ENCODE peak calls at places on chromosomes 1 and 21, in five cellular contexts. G is upper lobe of right lung, Y is tibial artery, J is spleen, Z is HCT116. D is an unnamed sample.

GRCh38 chr21:40901690-40902089 is 54.7 kb upstream of the DSCAM start:
- DNase-seq in G (no peak), Z (no peak), Y (no peak), J (no peak), D (no peak)

GRCh38 chr1:42784946-42785693 is at the start of gene TMEM269:
- DNase-seq in J (peak; percentile 79), G (no peak), Y (no peak), Z (no peak), D (peak; percentile 38)

GRCh38 chr1:20476260-20477038 is 9.6 kb downstream of the CAMK2N1 start:
- DNase-seq in Z (no peak), G (no peak), Y (no peak), J (no peak), D (no peak)

GRCh38 chr1:21175324-21175669 is 1.4 kb downstream of the EIF4G3 start:
- DNase-seq in Y (peak; percentile 71), Z (no peak), G (peak; percentile 63), J (peak; percentile 81), D (peak; percentile 66)

GRCh38 chr1:230646710-230647302 is 4.5 kb downstream of the COG2 start:
- DNase-seq in Z (no peak), J (no peak), Y (no peak), G (no peak), D (no peak)

GRCh38 chr1:38235705-38236104 is 189.1 kb upstream of the POU3F1 start:
- DNase-seq in Z (no peak), Y (no peak), J (no peak), G (no peak), D (no peak)

GRCh38 chr1:241336335-241336734 is 20.7 kb downstream of the RGS7 start:
- DNase-seq in J (no peak), Y (no peak), Z (no peak), G (no peak), D (no peak)

GRCh38 chr1:4633346-4633745 is 21.1 kb upstream of the AJAP1 start:
- DNase-seq in Y (no peak), Z (no peak), J (peak; percentile 56), G (no peak), D (no peak)

GRCh38 chr1:235873045-235873444 is 6.3 kb upstream of the LYST start:
- DNase-seq in G (no peak), J (no peak), Z (no peak), Y (no peak), D (no peak)

GRCh38 chr1:94336991-94337390 is 81.2 kb upstream of the ABCD3 start:
- DNase-seq in Y (no peak), Z (no peak), G (no peak), J (no peak), D (no peak)

GRCh38 chr1:61639937-61640336 is 85.0 kb downstream of the TM2D1 start:
- DNase-seq in G (no peak), J (no peak), Z (no peak), Y (no peak), D (no peak)

GRCh38 chr1:61637470-61637869 is 87.5 kb downstream of the TM2D1 start:
- DNase-seq in J (no peak), Y (no peak), Z (no peak), G (no peak), D (no peak)

GRCh38 chr1:61636814-61637213 is 88.1 kb downstream of the TM2D1 start:
- DNase-seq in J (no peak), Z (no peak), Y (no peak), G (no peak), D (no peak)

GRCh38 chr1:61639218-61639617 is 85.7 kb downstream of the TM2D1 start:
- DNase-seq in G (no peak), J (no peak), Z (no peak), Y (no peak), D (no peak)

DNA sequence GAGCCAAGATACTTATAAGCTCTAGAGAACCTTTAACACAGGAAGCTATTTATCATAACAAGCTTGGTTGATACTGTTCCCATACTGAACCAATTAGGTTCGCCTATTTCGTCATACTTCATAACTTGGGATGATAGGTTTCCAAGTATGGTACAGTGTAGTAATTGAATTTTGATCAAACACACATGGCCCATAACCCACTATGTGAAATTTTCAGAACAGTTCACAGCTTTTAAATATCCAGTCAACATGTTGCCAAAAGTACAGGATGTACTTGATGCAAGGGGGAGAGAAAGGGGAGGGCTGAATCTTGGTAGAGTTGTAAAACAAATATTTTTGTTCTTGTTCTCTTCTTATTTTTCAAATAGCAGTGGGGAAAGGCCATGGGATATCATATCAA is 86.6 kb downstream of the TM2D1 start:
- DNase-seq in Z (no peak), G (no peak), J (no peak), Y (peak; percentile 31), D (no peak)
- H3K27ac ChIP-seq in Z (no peak overlapping the region), G (peak overlapping the region; percentile 43), J (peak overlapping the region; percentile 54), Y (peak overlapping the region; percentile 84), D (no peak overlapping the region)

GRCh38 chr1:39635871-39636210 is 3.6 kb downstream of the HEYL start:
- DNase-seq in G (no peak), Y (no peak), J (no peak), Z (no peak), D (no peak)
- H3K27me3 ChIP-seq in G (no peaks in the 10 kb centered on the region), Y (no peaks in the 10 kb centered on the region), J (peaks cover 15% of the 10 kb centered on the region), Z (no peaks in the 10 kb centered on the region), D (no peaks in the 10 kb centered on the region)

GRCh38 chr1:157696966-157697628 is 3.5 kb downstream of the FCRL3 start:
- DNase-seq in J (no peak), Y (no peak), Z (no peak), G (no peak), D (no peak)
- H3K4me3 ChIP-seq in J (no peak overlapping the region), Y (no peak overlapping the region), Z (no peak overlapping the region), G (no peak overlapping the region), D (no peak overlapping the region)

DNA sequence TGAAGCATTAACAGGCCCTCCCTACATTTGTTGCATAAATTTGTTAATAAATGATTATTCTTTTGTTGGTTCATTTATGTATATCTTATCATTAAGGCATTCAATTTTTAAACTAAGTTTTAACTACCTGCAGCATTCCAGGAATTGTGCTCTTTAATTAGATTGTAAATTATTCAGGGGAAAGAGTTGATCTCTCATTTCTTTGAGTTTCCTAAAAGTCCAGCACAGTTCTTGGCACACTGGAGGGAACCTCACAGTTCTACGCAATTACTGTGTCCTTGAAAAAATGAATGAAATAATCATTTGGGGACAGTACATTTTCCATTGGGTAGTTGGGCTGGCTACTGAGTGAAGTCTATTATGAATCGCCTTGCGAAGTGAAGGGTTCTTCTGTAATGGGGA is 493 bp upstream of the STXBP3 start:
- DNase-seq in J (no peak), Y (no peak), G (no peak), Z (no peak), D (no peak)
- H3K27ac ChIP-seq in J (peak overlapping the region; percentile 100), Y (peak overlapping the region; percentile 96), G (peak overlapping the region; percentile 96), Z (no peak overlapping the region), D (peak overlapping the region; percentile 95)

GRCh38 chr1:23559985-23560755 is 869 bp upstream of the ID3 start:
- DNase-seq in Y (no peak), Z (no peak), G (no peak), J (no peak), D (no peak)

GRCh38 chr1:23557471-23558124 is 1.7 kb downstream of the ID3 start:
- DNase-seq in Z (no peak), J (no peak), Y (no peak), G (no peak), D (no peak)

GRCh38 chr1:23558872-23559135 is 497 bp downstream of the ID3 start:
- DNase-seq in G (no peak), Z (no peak), J (no peak), Y (no peak), D (no peak)

GRCh38 chr1:23558140-23558871 is 995 bp downstream of the ID3 start:
- DNase-seq in J (peak; percentile 89), Y (peak; percentile 71), Z (peak; percentile 54), G (peak; percentile 87), D (no peak)

DNA sequence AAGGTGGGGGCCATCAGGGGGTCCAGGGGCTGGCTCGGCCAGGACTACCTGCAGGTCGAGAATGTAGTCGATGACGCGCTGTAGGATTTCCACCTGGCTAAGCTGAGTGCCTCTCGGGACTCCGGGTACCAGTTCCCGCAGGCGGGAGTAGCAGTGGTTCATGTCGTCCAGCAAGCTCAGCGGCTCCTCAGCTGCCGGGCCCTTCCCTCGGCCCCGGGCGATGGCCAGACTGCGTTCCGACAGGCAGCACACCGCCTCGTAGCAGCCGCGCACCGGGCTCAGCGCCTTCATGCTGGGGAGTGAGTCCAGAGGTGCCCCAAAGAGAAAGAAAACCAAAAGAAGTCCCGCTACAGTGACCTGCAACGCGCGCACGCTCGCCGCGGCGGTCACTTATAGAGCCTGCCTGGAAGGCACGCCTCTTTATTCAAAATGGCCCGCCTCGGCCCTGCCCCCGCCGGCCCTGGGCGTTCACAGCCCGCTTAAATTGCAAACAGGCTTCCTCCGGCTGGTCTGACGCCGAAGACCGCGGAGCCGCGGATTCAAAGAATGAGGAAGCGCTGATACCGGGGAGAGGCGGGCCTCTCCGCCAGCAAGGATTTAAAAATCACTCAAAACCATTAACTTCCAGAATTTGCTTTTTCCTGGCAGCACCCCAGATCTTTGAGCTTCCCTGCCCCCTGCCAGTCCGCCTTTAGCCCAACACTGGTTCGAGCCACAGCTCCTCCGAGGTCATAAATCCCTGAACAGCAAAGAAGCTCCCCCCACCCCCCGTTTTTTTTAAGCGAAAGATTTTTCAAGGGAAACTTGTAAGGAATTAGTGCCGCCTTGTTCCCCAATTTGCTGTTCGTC is at the start of gene ID3:
- DNase-seq in Y (peak; percentile 97), Z (peak; percentile 86), G (peak; percentile 99), J (peak; percentile 99), D (peak; percentile 87)
- H3K27me3 ChIP-seq in Y (no peaks in the 10 kb centered on the region), Z (no peaks in the 10 kb centered on the region), G (no peaks in the 10 kb centered on the region), J (no peaks in the 10 kb centered on the region), D (no peaks in the 10 kb centered on the region)

DNA sequence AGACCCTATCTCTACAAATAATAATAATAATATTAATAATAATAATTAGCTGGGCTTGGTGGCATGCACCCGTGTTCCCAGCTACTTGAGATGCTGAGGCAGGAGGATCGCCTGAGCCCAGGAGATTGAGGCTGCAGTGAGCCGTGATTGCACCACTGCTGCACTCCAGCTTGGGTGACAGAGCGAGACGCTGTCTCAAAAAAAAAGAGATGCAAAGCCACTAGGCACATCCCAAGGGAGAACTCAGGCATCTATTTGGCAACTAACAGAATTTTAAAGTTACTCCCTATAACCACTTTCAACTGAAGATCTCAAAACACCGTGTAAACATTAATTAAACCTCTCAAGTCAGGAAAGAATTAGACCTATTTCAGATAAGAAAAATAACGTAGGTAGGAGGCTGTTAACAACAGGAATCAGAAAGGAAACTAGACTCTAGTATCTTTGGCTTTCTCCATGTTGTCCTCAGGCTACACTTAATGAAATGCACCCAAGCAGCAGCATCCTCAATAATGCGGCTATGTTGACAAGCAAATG is 3.7 kb downstream of the RNF19B start:
- DNase-seq in Y (no peak), J (no peak), G (no peak), Z (no peak), D (no peak)
- H3K4me3 ChIP-seq in Y (no peak overlapping the region), J (no peak overlapping the region), G (no peak overlapping the region), Z (no peak overlapping the region), D (no peak overlapping the region)

GRCh38 chr1:10640079-10640578 is 156.3 kb downstream of the CASZ1 start:
- DNase-seq in J (no peak), G (no peak), Z (no peak), Y (no peak), D (no peak)
- H3K27ac ChIP-seq in J (no peak overlapping the region), G (peak overlapping the region; percentile 30), Z (no peak overlapping the region), Y (peak overlapping the region; percentile 73), D (no peak overlapping the region)